ENCODE peak calls at places on chromosomes 12 and 14, in seven cellular contexts. O is HuH-7, X is GM03348, S is kidney epithelial cell, R is pulmonary artery endothelial cell, P is AG10803, U is RWPE1. A is an unnamed sample.

GRCh38 chr12:98464155-98464554 is 51.2 kb upstream of the TMPO start:
- DNase-seq in O (no peak), X (no peak), S (no peak), R (no peak), P (no peak), U (no peak), A (no peak)

GRCh38 chr12:1338483-1339177 is 255.8 kb downstream of the FBXL14 start:
- DNase-seq in O (no peak), X (no peak), S (no peak), R (no peak), P (no peak), U (no peak), A (no peak)

GRCh38 chr12:64894827-64895475 is 70.5 kb downstream of the TBC1D30 start:
- DNase-seq in O (no peak), X (no peak), S (no peak), R (no peak), P (peak), U (no peak), A (no peak)

GRCh38 chr14:104678901-104679705 is 10.3 kb upstream of the INF2 start:
- DNase-seq in O (no peak), X (no peak), S (no peak), R (no peak), P (no peak), U (no peak), A (no peak)

GRCh38 chr12:51070004-51070403 is 13.4 kb downstream of the CSRNP2 start:
- DNase-seq in O (peak), X (no peak), S (no peak), R (no peak), P (peak), U (peak), A (no peak)

GRCh38 chr12:109464642-109465351 is 12.3 kb downstream of the KCTD10 start:
- DNase-seq in O (no peak), X (no peak), S (no peak), R (no peak), P (peak), U (no peak), A (no peak)

GRCh38 chr12:53616950-53617349 is 9.2 kb downstream of the ATF7 start:
- DNase-seq in O (no peak), X (no peak), S (no peak), R (no peak), P (no peak), U (no peak), A (no peak)

GRCh38 chr12:101785671-101786070 is 45.1 kb downstream of the GNPTAB start:
- DNase-seq in O (no peak), X (no peak), S (no peak), R (no peak), P (no peak), U (no peak), A (no peak)

GRCh38 chr14:22602853-22603252 is 4.8 kb downstream of the ABHD4 start:
- DNase-seq in O (no peak), X (no peak), S (no peak), R (no peak), P (no peak), U (peak), A (peak)

GRCh38 chr14:101947577-101947903 is 16.8 kb upstream of the DYNC1H1 start:
- DNase-seq in O (no peak), X (no peak), S (no peak), R (no peak), P (no peak), U (no peak), A (no peak)

GRCh38 chr12:120983759-120984158 is 5.4 kb downstream of the HNF1A start:
- DNase-seq in O (no peak), X (no peak), S (no peak), R (no peak), P (no peak), U (no peak), A (no peak)

GRCh38 chr14:49526101-49526500 is 60.1 kb downstream of the RPS29 start:
- DNase-seq in O (no peak), X (no peak), S (no peak), R (no peak), P (no peak), U (no peak), A (no peak)